ENCODE peak calls at places on chromosomes 4 and X, in nine cellular contexts. A is epithelial cell of prostate; M is effector CD8-positive, alpha-beta T cell; I is stimulated activated naive B cell treated with anti-CD40 and anti-IgM and Interleukin-4, amounts not matched to agents 10 μg/mL and 1 μg/mL and 100 μg/mL, for 72 hours; X is GM19239; B is kidney epithelial cell; J is NCI-H1105; F is tibial artery; H is left cardiac atrium. P is an unnamed sample.

GRCh38 chrX:119790977-119791436 is 423 bp downstream of the RPL39 start:
- DNase-seq in F (peak), X (no peak), A (no peak), J (peak), H (no peak), I (peak), M (no peak), B (no peak), P (no peak)

GRCh38 chr4:79176351-79176750 is 149.5 kb downstream of the NAA11 start:
- DNase-seq in F (no peak), H (no peak), B (no peak), M (no peak), J (no peak), X (no peak), A (no peak), I (no peak), P (no peak)

GRCh38 chrX:7580127-7580526 is 262.8 kb upstream of the VCX start:
- DNase-seq in J (no peak), X (no peak), A (no peak), B (no peak), F (no peak), H (no peak), M (no peak), I (no peak), P (no peak)

GRCh38 chr4:139144911-139145551 is 32.0 kb downstream of the ELF2 start:
- DNase-seq in F (no peak), M (no peak), H (no peak), J (peak), I (no peak), X (no peak), A (no peak), B (no peak), P (no peak)

GRCh38 chrX:22389544-22390243 is 117.0 kb downstream of the CBLL2 start:
- DNase-seq in J (peak), M (no peak), I (no peak), B (peak), H (no peak), F (no peak), A (peak), X (no peak), P (no peak)

GRCh38 chr4:143482753-143483362 is 30.6 kb upstream of the SMARCA5 start:
- DNase-seq in F (no peak), I (no peak), J (peak), X (peak), B (no peak), A (no peak), H (no peak), M (no peak), P (no peak)

GRCh38 chrX:54087661-54088060 is 43.4 kb upstream of the PHF8 start:
- DNase-seq in B (no peak), A (no peak), I (no peak), J (no peak), F (no peak), X (no peak), H (no peak), M (no peak), P (no peak)

GRCh38 chr4:88106205-88106604 is 52.2 kb downstream of the ABCG2 start:
- DNase-seq in H (no peak), M (no peak), A (peak), B (no peak), X (no peak), I (no peak), J (no peak), F (no peak), P (no peak)

GRCh38 chr4:24980064-24980690 is 50.6 kb downstream of the LGI2 start:
- DNase-seq in F (peak), H (peak), A (no peak), M (no peak), I (peak), B (no peak), J (peak), X (peak), P (no peak)

GRCh38 chr4:59537231-59537886 is 1662.8 kb upstream of the ADGRL3 start:
- DNase-seq in J (no peak), B (no peak), A (no peak), I (no peak), F (no peak), X (no peak), H (no peak), M (no peak), P (no peak)

GRCh38 chrX:110667706-110668105 is 127.9 kb downstream of the CHRDL1 start:
- DNase-seq in H (no peak), F (no peak), B (no peak), J (no peak), I (no peak), A (no peak), M (no peak), X (no peak), P (no peak)

GRCh38 chr4:40283413-40283812 is 51.7 kb upstream of the CHRNA9 start:
- DNase-seq in M (no peak), F (no peak), B (no peak), H (no peak), I (no peak), X (no peak), J (no peak), A (no peak), P (no peak)

GRCh38 chrX:19863237-19864223 is 23.9 kb downstream of the SH3KBP1 start:
- DNase-seq in J (no peak), X (no peak), M (no peak), I (no peak), H (no peak), F (no peak), A (no peak), B (no peak), P (no peak)

GRCh38 chrX:44071847-44072545 is 98.8 kb upstream of the NDP start:
- DNase-seq in X (no peak), A (no peak), I (no peak), F (no peak), H (no peak), B (peak), J (no peak), M (no peak), P (no peak)

GRCh38 chr4:181162266-181163063 is 1080.7 kb upstream of the TENM3 start:
- DNase-seq in B (no peak), M (no peak), A (no peak), F (no peak), J (no peak), I (no peak), X (no peak), H (no peak), P (no peak)

GRCh38 chrX:39678914-39679313 is 418.8 kb downstream of the BCOR start:
- DNase-seq in X (no peak), B (no peak), I (no peak), F (no peak), M (no peak), A (no peak), J (no peak), H (no peak), P (no peak)

GRCh38 chrX:46543441-46543840 is 1.8 kb downstream of the ZNF674 start:
- DNase-seq in J (no peak), B (no peak), X (no peak), I (no peak), F (no peak), A (no peak), M (no peak), H (no peak), P (no peak)

GRCh38 chrX:106912864-106913263 is 7.3 kb upstream of the CLDN2 start:
- DNase-seq in X (no peak), H (no peak), J (no peak), B (no peak), A (no peak), I (no peak), F (no peak), M (no peak), P (no peak)

GRCh38 chr4:43680416-43680815 is 768.2 kb downstream of the KCTD8 start:
- DNase-seq in X (no peak), A (no peak), H (no peak), I (no peak), F (no peak), B (no peak), M (no peak), J (no peak), P (no peak)

GRCh38 chr4:139300431-139301142 is 718 bp upstream of the NAA15 start:
- DNase-seq in I (no peak), M (no peak), H (no peak), X (no peak), B (no peak), J (no peak), A (no peak), F (no peak), P (no peak)

GRCh38 chr4:7423801-7424552 is 10.8 kb downstream of the PSAPL1 start:
- DNase-seq in H (no peak), A (no peak), I (no peak), J (no peak), X (no peak), B (no peak), M (no peak), F (peak), P (peak)